ENCODE peak calls at places on chromosomes 13 and 19, in four cellular contexts. G is neural progenitor cell, I is RWPE1, O is brain microvascular endothelial cell. T is an unnamed sample.
A peak's percentile ranks its signal among the peaks of the same experiment; 100 is the strongest.

GRCh38 chr13:72284791-72285190 is 417.8 kb upstream of the DACH1 start:
- DNase-seq in I (no peak), G (no peak), O (no peak), T (no peak)

GRCh38 chr13:31199849-31200635 is at the start of gene B3GLCT:
- DNase-seq in G (peak; percentile 92), I (peak; percentile 81), O (peak; percentile 18), T (peak; percentile 70)

GRCh38 chr13:98775386-98775785 is 22.9 kb upstream of the SLC15A1 start:
- DNase-seq in O (no peak), I (no peak), G (no peak), T (no peak)

GRCh38 chr13:103351035-103351828 is 285.0 kb upstream of the SLC10A2 start:
- DNase-seq in O (peak; percentile 46), I (peak; percentile 8), G (peak; percentile 4), T (no peak)

GRCh38 chr13:77820431-77821149 is 98.0 kb downstream of the EDNRB start:
- DNase-seq in I (no peak), O (no peak), G (no peak), T (no peak)

GRCh38 chr13:39373108-39373507 is 229.9 kb downstream of the LHFPL6 start:
- DNase-seq in I (no peak), G (no peak), O (no peak), T (no peak)

GRCh38 chr13:60584976-60585375 is 188.0 kb downstream of the TDRD3 start:
- DNase-seq in G (peak; percentile 73), I (no peak), O (peak; percentile 54), T (no peak)

GRCh38 chr13:33799950-33800592 is 17.9 kb upstream of the RFC3 start:
- DNase-seq in O (peak; percentile 4), I (peak; percentile 10), G (peak; percentile 33), T (no peak)

GRCh38 chr19:18790566-18791314 is at the start of gene COMP:
- DNase-seq in I (no peak), O (no peak), G (peak; percentile 45), T (no peak)

GRCh38 chr13:113724016-113724758 is 34.8 kb upstream of the TMEM255B start:
- DNase-seq in I (no peak), O (no peak), G (no peak), T (no peak)
- H3K27ac ChIP-seq in I (peak overlapping the region; percentile 89), O (no peak overlapping the region), G (no peak overlapping the region), T (no peak overlapping the region)

GRCh38 chr19:38615007-38615581 is 2.7 kb downstream of the MAP4K1 start:
- DNase-seq in O (no peak), G (no peak), I (no peak), T (no peak)

GRCh38 chr19:38616265-38616664 is 1.5 kb downstream of the MAP4K1 start:
- DNase-seq in O (no peak), G (no peak), I (no peak), T (no peak)

GRCh38 chr19:38618590-38619360 is at the start of gene EIF3K:
- DNase-seq in O (peak; percentile 98), G (peak; percentile 100), I (peak; percentile 98), T (peak; percentile 95)

GRCh38 chr19:38617764-38618589 is at the start of gene MAP4K1:
- DNase-seq in G (peak; percentile 20), I (no peak), O (no peak), T (no peak)

DNA sequence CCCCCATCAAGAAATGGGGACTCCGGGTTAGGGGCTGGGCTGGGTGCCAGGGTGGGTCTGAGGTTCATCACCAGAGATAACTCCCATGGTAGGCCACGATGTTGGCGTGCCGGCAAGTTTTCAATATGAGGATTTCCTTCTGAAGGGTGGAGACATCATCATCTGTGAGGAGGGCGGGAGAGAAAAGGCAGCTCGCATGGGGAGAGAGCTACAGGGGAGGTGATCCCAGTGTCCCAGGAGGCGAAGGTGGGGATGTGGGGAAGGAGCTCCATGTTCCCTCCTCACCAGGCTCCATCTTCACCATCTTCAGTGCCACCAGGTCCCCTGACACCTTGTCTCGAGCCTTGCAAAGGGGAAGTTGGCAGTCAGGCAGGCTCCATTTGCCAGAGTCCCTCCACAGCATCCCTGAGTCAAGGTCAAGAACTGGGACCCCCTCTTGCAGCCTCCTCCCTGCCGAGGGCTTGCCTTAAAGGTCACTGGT is 430 bp downstream of the MAP4K1 start:
- DNase-seq in O (no peak), G (no peak), I (no peak), T (no peak)
- H3K27ac ChIP-seq in O (no peak overlapping the region), G (no peak overlapping the region), I (peak overlapping the region; percentile 89), T (no peak overlapping the region)

GRCh38 chr19:55058781-55059610 is 4.0 kb downstream of the RDH13 start:
- DNase-seq in O (no peak), G (no peak), I (no peak), T (no peak)

GRCh38 chr19:55066107-55066709 is 3.3 kb upstream of the RDH13 start:
- DNase-seq in O (no peak), G (peak; percentile 46), I (no peak), T (no peak)

GRCh38 chr19:55067869-55068268 is 4.9 kb upstream of the RDH13 start:
- DNase-seq in G (no peak), I (no peak), O (no peak), T (no peak)

GRCh38 chr19:55063492-55063843 is 520 bp upstream of the RDH13 start:
- DNase-seq in G (no peak), I (no peak), O (no peak), T (no peak)

DNA sequence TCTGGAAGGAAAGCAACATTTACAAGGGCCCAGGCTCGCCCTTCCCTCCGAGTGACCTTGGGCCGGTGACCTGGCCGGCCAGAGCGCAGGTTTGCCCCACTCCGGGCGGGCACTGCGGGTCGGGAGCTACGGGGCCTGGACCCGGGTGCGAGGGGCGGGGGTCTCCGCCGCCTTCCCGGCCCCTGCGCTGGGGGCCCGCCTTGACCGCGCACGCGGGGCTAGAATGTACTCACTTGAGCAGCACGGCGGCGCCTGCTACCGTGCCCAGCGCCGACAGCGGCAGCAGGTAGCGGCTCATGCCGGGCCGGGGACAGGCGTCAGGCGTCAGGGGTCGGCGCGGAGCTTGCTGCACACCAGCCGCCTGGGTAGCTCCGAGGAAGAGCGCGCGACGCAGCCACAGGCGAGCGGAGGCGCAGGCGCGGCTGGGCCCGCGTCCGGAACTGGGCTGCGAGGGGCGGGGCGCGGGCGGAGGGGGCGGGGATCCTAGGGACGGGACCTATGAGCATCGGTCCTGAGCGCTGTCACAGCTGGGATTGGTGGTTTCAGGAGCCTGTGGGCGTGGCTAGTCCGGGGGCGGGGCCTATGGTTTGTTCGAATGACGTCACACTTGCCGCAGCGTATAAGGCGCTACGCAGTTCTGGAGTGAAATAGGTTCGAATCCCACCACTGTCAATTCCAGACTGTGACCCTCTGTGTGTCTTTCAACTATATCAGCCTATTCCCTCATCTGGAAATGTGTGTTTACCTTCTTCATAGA is at the start of gene RDH13:
- DNase-seq in I (peak; percentile 97), G (peak; percentile 97), O (peak; percentile 96), T (peak; percentile 72)
- H3K27ac ChIP-seq in I (peak within 1 kb of the TSS; percentile 74), G (no peak within 1 kb of the TSS), O (peak within 1 kb of the TSS; percentile 25), T (no peak within 1 kb of the TSS)

GRCh38 chr19:4987286-4987685 is 18.4 kb downstream of the KDM4B start:
- DNase-seq in G (no peak), I (no peak), O (no peak), T (no peak)
- H3K27ac ChIP-seq in G (no peak overlapping the region), I (no peak overlapping the region), O (no peak overlapping the region), T (no peak overlapping the region)

GRCh38 chr19:5964816-5965565 is 12.9 kb downstream of the RANBP3 start:
- DNase-seq in I (no peak), O (no peak), G (no peak), T (no peak)

GRCh38 chr19:5959260-5960004 is 18.5 kb downstream of the RANBP3 start:
- DNase-seq in I (no peak), O (no peak), G (no peak), T (no peak)

GRCh38 chr19:5963855-5964254 is 14.1 kb downstream of the RANBP3 start:
- DNase-seq in I (no peak), O (no peak), G (no peak), T (no peak)

GRCh38 chr19:5960005-5961001 is 17.6 kb downstream of the RANBP3 start:
- DNase-seq in O (no peak), G (no peak), I (no peak), T (no peak)

DNA sequence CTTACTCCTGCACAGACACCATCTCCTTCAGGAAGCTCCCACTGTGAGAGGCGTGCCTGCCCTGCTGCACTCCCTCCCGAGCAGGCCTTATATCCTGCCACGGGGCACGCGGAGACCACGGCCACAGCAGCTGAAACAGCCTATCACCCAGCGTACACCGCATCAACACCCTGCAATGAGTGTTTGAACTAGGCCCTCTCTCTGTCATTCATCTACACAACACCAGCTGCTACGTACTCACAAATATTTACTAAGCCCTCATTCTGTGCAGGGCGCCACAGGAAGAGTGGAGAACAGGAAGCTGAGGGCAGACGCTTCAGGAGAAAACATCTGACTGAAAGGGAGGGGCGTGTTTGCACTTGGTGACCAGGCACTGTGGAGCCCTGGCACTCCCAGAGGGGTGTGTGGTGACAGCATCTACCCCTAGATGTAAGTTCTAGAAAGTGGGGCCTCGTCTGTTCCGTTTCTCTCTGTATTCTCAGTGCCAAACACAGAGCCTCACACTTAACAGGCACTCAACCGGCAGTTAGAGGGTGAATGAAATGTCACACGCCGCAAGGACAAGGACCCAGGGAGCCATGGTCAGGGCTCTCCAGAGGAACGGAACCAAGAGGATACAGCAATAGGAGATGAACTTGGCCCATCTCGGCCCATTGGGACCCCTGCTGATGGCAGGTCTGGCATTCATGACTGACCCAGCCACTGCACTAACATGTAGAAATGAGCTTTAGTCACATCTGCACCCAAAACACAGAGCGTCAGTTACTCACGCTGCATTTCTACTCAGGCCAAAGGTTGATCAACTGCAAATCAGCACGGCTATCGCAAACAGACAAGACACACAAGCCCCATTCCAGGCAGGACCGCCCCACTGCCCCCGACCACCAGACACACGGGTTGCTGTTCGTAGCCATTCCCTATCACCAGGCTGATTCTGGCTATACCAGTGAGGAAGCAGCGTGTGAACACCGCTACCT is 15.7 kb downstream of the RANBP3 start:
- DNase-seq in O (peak; percentile 62), I (no peak), G (no peak), T (peak; percentile 9)
- H3K27ac ChIP-seq in O (peak overlapping the region; percentile 61), I (peak overlapping the region; percentile 29), G (no peak overlapping the region), T (peak overlapping the region; percentile 42)

GRCh38 chr19:48468806-48469055 is 438 bp upstream of the CYTH2 start:
- DNase-seq in G (no peak), I (no peak), O (no peak), T (no peak)
- H3K27ac ChIP-seq in G (peak overlapping the region; percentile 30), I (peak overlapping the region; percentile 98), O (peak overlapping the region; percentile 52), T (peak overlapping the region; percentile 63)

GRCh38 chr13:27130223-27131015 is 41.2 kb downstream of the USP12 start:
- DNase-seq in O (no peak), I (no peak), G (no peak), T (no peak)

GRCh38 chr13:27133889-27134288 is 37.7 kb downstream of the USP12 start:
- DNase-seq in O (no peak), I (no peak), G (no peak), T (no peak)

GRCh38 chr13:27131202-27131623 is 40.4 kb downstream of the USP12 start:
- DNase-seq in I (peak; percentile 69), G (no peak), O (no peak), T (no peak)

GRCh38 chr13:27132538-27132937 is 39.1 kb downstream of the USP12 start:
- DNase-seq in I (no peak), O (no peak), G (no peak), T (no peak)

GRCh38 chr13:27131906-27132305 is 39.7 kb downstream of the USP12 start:
- DNase-seq in O (no peak), G (no peak), I (no peak), T (no peak)
- H3K27ac ChIP-seq in O (no peak overlapping the region), G (no peak overlapping the region), I (no peak overlapping the region), T (no peak overlapping the region)